ENCODE peak calls at places on chromosome 18, in seven cellular contexts. X is spleen, B is fibroblast of mammary gland, Z is uterus, E is fibroblast of lung, A is IMR-90, Y is sigmoid colon. J is an unnamed sample.

GRCh38 chr18:34884456-34884855 is 156.8 kb upstream of the MAPRE2 start:
- DNase-seq in X (no peak), B (no peak), Z (no peak), E (no peak), A (no peak), Y (no peak), J (no peak)

GRCh38 chr18:37913051-37913450 is 347.5 kb upstream of the CELF4 start:
- DNase-seq in X (no peak), B (no peak), Z (no peak), E (no peak), A (no peak), Y (no peak), J (peak)

GRCh38 chr18:21191596-21192307 is 50.3 kb upstream of the GREB1L start:
- DNase-seq in X (no peak), B (peak), Z (peak), E (peak), A (peak), Y (no peak), J (peak)

GRCh38 chr18:27713037-27713726 is 463.7 kb downstream of the CDH2 start:
- DNase-seq in X (no peak), B (no peak), Z (no peak), E (no peak), A (no peak), Y (no peak), J (no peak)

GRCh38 chr18:57803119-57803969 is at the start of gene ATP8B1:
- DNase-seq in X (peak), B (peak), Z (peak), E (peak), A (peak), Y (peak), J (peak)

GRCh38 chr18:47917923-47918610 is 12.4 kb downstream of the SMAD2 start:
- DNase-seq in X (no peak), B (no peak), Z (no peak), E (no peak), A (no peak), Y (no peak), J (no peak)

GRCh38 chr18:5051207-5051606 is 145.8 kb downstream of the AKAIN1 start:
- DNase-seq in X (no peak), B (no peak), Z (no peak), E (no peak), A (no peak), Y (no peak), J (no peak)

GRCh38 chr18:64809801-64810200 is 660.9 kb upstream of the LINC00305 start:
- DNase-seq in X (no peak), B (no peak), Z (no peak), E (no peak), A (no peak), Y (no peak), J (no peak)

GRCh38 chr18:14969507-14969906 is 221.5 kb downstream of the ANKRD30B start:
- DNase-seq in X (no peak), B (no peak), Z (no peak), E (no peak), A (no peak), Y (no peak), J (no peak)

GRCh38 chr18:10924290-10924689 is 225.1 kb downstream of the PIEZO2 start:
- DNase-seq in X (no peak), B (no peak), Z (no peak), E (no peak), A (no peak), Y (no peak), J (no peak)

DNA sequence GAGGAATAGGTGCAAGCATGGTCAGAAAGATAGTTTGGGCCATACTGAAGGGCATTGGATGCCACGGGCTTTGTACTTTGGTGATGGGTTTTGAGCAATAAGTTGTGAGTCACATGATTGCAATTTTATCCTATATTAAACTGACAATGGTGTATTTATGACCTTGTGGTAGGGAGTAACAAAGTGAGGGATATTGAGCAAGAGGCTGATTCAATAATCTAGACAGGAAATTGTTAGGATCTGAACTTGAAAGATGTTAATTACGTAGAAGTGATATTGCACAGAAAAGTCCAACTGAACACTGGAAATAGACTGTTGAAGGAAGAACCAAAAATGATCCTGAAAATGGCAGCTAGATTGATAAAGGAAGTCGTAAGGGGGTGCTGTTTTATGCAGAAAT is 46.6 kb upstream of the TCF4 start:
- DNase-seq in X (no peak), B (peak), Z (no peak), E (peak), A (peak), Y (no peak), J (peak)
- TF ChIP-seq CTCF in X (no peak), B (no peak), Z (no peak), E (no peak), A (no peak), Y (no peak), J (no peak)

GRCh38 chr18:59264651-59265245 is 8.5 kb downstream of the RAX start:
- DNase-seq in X (no peak), B (no peak), Z (no peak), E (no peak), A (no peak), Y (no peak), J (no peak)

GRCh38 chr18:59266876-59267510 is 6.3 kb downstream of the RAX start:
- DNase-seq in X (no peak), B (no peak), Z (no peak), E (no peak), A (no peak), Y (no peak), J (no peak)

GRCh38 chr18:59266019-59266369 is 7.3 kb downstream of the RAX start:
- DNase-seq in X (no peak), B (no peak), Z (no peak), E (no peak), A (no peak), Y (no peak), J (no peak)

GRCh38 chr18:59266459-59266858 is 6.8 kb downstream of the RAX start:
- DNase-seq in X (no peak), B (no peak), Z (no peak), E (no peak), A (no peak), Y (no peak), J (no peak)

GRCh38 chr18:59265246-59266018 is 7.8 kb downstream of the RAX start:
- DNase-seq in X (no peak), B (no peak), Z (no peak), E (no peak), A (no peak), Y (no peak), J (peak)
- H3K4me3 ChIP-seq in X (peak), B (peak), Z (no peak), E (no peak), A (no peak), Y (peak), J (no peak)

DNA sequence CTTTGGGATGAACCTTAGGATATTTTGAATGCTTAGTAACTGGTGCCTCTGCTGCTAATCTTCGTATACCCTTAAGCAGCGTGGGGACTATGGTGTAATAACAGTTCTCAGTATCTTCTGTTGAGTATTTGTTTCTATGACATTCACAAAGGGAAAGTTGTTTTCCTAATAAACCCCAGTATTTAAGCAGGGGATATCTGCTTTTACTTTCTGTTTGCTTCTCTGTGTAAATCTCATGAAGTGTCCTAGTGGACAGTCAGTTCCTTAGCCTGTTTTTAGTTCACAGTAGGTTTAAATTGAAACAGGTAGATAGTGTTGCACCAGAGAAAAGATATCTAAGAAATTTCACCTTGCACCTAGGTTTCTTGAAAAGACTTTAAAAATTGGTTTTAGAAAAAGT is 14.9 kb downstream of the KIAA1328 start:
- DNase-seq in X (no peak), B (no peak), Z (no peak), E (peak), A (peak), Y (no peak), J (no peak)
- TF ChIP-seq CTCF in X (no peak), B (no peak), Z (no peak), E (no peak), A (no peak), Y (no peak), J (no peak)

GRCh38 chr18:59264136-59264571 is 9.1 kb downstream of the RAX start:
- DNase-seq in X (no peak), B (no peak), Z (no peak), E (no peak), A (no peak), Y (no peak), J (no peak)
- H3K4me3 ChIP-seq in X (no peak), B (no peak), Z (no peak), E (no peak), A (no peak), Y (no peak), J (no peak)

GRCh38 chr18:13103366-13103765 is 112.2 kb downstream of the CEP192 start:
- DNase-seq in X (no peak), B (peak), Z (no peak), E (no peak), A (no peak), Y (no peak), J (peak)
- TF ChIP-seq CTCF in X (no peak), B (peak), Z (no peak), E (peak), A (peak), Y (no peak), J (peak)

DNA sequence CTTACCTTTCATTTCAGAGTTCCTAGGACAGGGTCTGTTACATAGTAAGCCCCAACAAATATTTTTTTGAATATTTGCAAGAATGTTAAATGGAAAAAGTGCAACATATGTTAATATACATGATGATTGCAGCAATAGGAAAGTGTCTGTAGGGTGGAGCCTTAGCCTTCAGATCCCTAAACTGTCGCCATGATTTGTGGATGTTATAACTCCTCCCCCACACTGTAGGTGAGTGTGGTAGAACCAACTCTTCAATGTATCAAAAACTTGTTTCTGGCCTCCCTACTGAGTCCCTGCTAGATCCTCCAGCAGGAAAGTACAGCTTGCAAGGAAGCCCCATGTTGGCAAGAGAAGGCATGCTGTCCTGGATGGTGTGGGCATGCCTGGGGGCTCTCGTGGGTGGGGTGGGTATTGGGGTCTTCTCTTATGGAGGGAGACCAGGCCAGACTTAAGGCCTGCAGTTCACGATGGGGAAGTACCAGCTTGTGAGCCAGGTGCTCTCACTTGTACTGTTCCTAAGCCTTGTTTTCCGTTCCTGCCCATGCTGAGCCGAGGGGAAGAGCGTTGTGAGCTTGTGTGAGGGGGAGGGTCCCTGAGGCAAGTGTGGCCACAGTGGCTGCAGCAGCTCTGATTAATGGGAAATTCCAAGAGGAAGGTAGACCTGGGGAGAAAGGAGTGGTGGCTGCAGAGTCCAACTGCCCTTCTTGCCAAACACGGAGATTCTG is 11.4 kb downstream of the FHOD3 start:
- DNase-seq in X (no peak), B (no peak), Z (no peak), E (no peak), A (no peak), Y (no peak), J (peak)
- H3K4me3 ChIP-seq in X (no peak), B (no peak), Z (no peak), E (no peak), A (no peak), Y (no peak), J (peak)

GRCh38 chr18:75407468-75408437 is 19.8 kb downstream of the SMIM21 start:
- DNase-seq in X (no peak), B (peak), Z (no peak), E (peak), A (peak), Y (no peak), J (peak)
- TF ChIP-seq CTCF in X (no peak), B (no peak), Z (no peak), E (no peak), A (no peak), Y (no peak), J (no peak)

J was measured in epithelial cell of esophagus.